ENCODE peak calls at places on chromosomes 12 and 14, in seven cellular contexts. One of them, this sample, is unnamed.

GRCh38 chr12:1540690-1541089 is 53.7 kb downstream of the FBXL14 start:
- DNase-seq in activated T-cell treated with anti-CD3 and anti-CD28 coated beads for 1 hour: no peak
- DNase-seq in left cardiac atrium: no peak
- DNase-seq in amygdala: no peak
- DNase-seq in RCC 7860: peak
- DNase-seq in stimulated activated CD4-positive, alpha-beta T cell treated with anti-CD3 and anti-CD28 coated beads, Interleukin-15, amount 100 ng/mL, for 1 hour: no peak
- DNase-seq in lower leg skin: no peak
- DNase-seq in this sample: peak

GRCh38 chr12:96876966-96877365 is 30.1 kb upstream of the NEDD1 start:
- DNase-seq in RCC 7860: no peak
- DNase-seq in stimulated activated CD4-positive, alpha-beta T cell treated with anti-CD3 and anti-CD28 coated beads, Interleukin-15, amount 100 ng/mL, for 1 hour: no peak
- DNase-seq in lower leg skin: no peak
- DNase-seq in activated T-cell treated with anti-CD3 and anti-CD28 coated beads for 1 hour: no peak
- DNase-seq in left cardiac atrium: no peak
- DNase-seq in amygdala: no peak
- DNase-seq in this sample: no peak

GRCh38 chr12:6020930-6021329 is 75.9 kb upstream of the ANO2 start:
- DNase-seq in stimulated activated CD4-positive, alpha-beta T cell treated with anti-CD3 and anti-CD28 coated beads, Interleukin-15, amount 100 ng/mL, for 1 hour: no peak
- DNase-seq in left cardiac atrium: no peak
- DNase-seq in lower leg skin: no peak
- DNase-seq in RCC 7860: no peak
- DNase-seq in amygdala: no peak
- DNase-seq in activated T-cell treated with anti-CD3 and anti-CD28 coated beads for 1 hour: no peak
- DNase-seq in this sample: no peak

GRCh38 chr12:22543246-22544037 is 900 bp downstream of the C2CD5 start:
- DNase-seq in stimulated activated CD4-positive, alpha-beta T cell treated with anti-CD3 and anti-CD28 coated beads, Interleukin-15, amount 100 ng/mL, for 1 hour: peak
- DNase-seq in lower leg skin: peak
- DNase-seq in RCC 7860: peak
- DNase-seq in activated T-cell treated with anti-CD3 and anti-CD28 coated beads for 1 hour: peak
- DNase-seq in left cardiac atrium: peak
- DNase-seq in amygdala: peak
- DNase-seq in this sample: peak

GRCh38 chr12:52631264-52631663 is 12.9 kb upstream of the KRT73 start:
- DNase-seq in stimulated activated CD4-positive, alpha-beta T cell treated with anti-CD3 and anti-CD28 coated beads, Interleukin-15, amount 100 ng/mL, for 1 hour: no peak
- DNase-seq in lower leg skin: peak
- DNase-seq in RCC 7860: no peak
- DNase-seq in activated T-cell treated with anti-CD3 and anti-CD28 coated beads for 1 hour: no peak
- DNase-seq in left cardiac atrium: no peak
- DNase-seq in amygdala: no peak
- DNase-seq in this sample: no peak

GRCh38 chr12:51814311-51815088 is 34.0 kb downstream of the FIGNL2 start:
- DNase-seq in RCC 7860: no peak
- DNase-seq in left cardiac atrium: peak
- DNase-seq in activated T-cell treated with anti-CD3 and anti-CD28 coated beads for 1 hour: peak
- DNase-seq in stimulated activated CD4-positive, alpha-beta T cell treated with anti-CD3 and anti-CD28 coated beads, Interleukin-15, amount 100 ng/mL, for 1 hour: peak
- DNase-seq in amygdala: peak
- DNase-seq in lower leg skin: peak
- DNase-seq in this sample: peak

GRCh38 chr12:793037-793436 is 40.7 kb downstream of the WNK1 start:
- DNase-seq in lower leg skin: no peak
- DNase-seq in amygdala: no peak
- DNase-seq in RCC 7860: no peak
- DNase-seq in stimulated activated CD4-positive, alpha-beta T cell treated with anti-CD3 and anti-CD28 coated beads, Interleukin-15, amount 100 ng/mL, for 1 hour: no peak
- DNase-seq in activated T-cell treated with anti-CD3 and anti-CD28 coated beads for 1 hour: no peak
- DNase-seq in left cardiac atrium: no peak
- DNase-seq in this sample: no peak

GRCh38 chr14:104132981-104133380 is 5.4 kb upstream of the KIF26A start:
- DNase-seq in stimulated activated CD4-positive, alpha-beta T cell treated with anti-CD3 and anti-CD28 coated beads, Interleukin-15, amount 100 ng/mL, for 1 hour: no peak
- DNase-seq in RCC 7860: no peak
- DNase-seq in lower leg skin: peak
- DNase-seq in activated T-cell treated with anti-CD3 and anti-CD28 coated beads for 1 hour: no peak
- DNase-seq in amygdala: no peak
- DNase-seq in left cardiac atrium: peak
- DNase-seq in this sample: no peak

GRCh38 chr12:59375633-59376032 is 220.2 kb upstream of the SLC16A7 start:
- DNase-seq in amygdala: no peak
- DNase-seq in RCC 7860: no peak
- DNase-seq in lower leg skin: no peak
- DNase-seq in left cardiac atrium: no peak
- DNase-seq in stimulated activated CD4-positive, alpha-beta T cell treated with anti-CD3 and anti-CD28 coated beads, Interleukin-15, amount 100 ng/mL, for 1 hour: no peak
- DNase-seq in activated T-cell treated with anti-CD3 and anti-CD28 coated beads for 1 hour: no peak
- DNase-seq in this sample: no peak

GRCh38 chr14:28308727-28309126 is 457.9 kb upstream of the FOXG1 start:
- DNase-seq in amygdala: no peak
- DNase-seq in stimulated activated CD4-positive, alpha-beta T cell treated with anti-CD3 and anti-CD28 coated beads, Interleukin-15, amount 100 ng/mL, for 1 hour: no peak
- DNase-seq in lower leg skin: no peak
- DNase-seq in activated T-cell treated with anti-CD3 and anti-CD28 coated beads for 1 hour: no peak
- DNase-seq in RCC 7860: no peak
- DNase-seq in left cardiac atrium: no peak
- DNase-seq in this sample: no peak

GRCh38 chr12:29389295-29389919 is 8.4 kb upstream of the ERGIC2 start:
- DNase-seq in left cardiac atrium: no peak
- DNase-seq in lower leg skin: peak
- DNase-seq in RCC 7860: no peak
- DNase-seq in amygdala: no peak
- DNase-seq in stimulated activated CD4-positive, alpha-beta T cell treated with anti-CD3 and anti-CD28 coated beads, Interleukin-15, amount 100 ng/mL, for 1 hour: no peak
- DNase-seq in activated T-cell treated with anti-CD3 and anti-CD28 coated beads for 1 hour: no peak
- DNase-seq in this sample: no peak

GRCh38 chr14:104700747-104701215 is 11.4 kb downstream of the INF2 start:
- DNase-seq in left cardiac atrium: no peak
- DNase-seq in stimulated activated CD4-positive, alpha-beta T cell treated with anti-CD3 and anti-CD28 coated beads, Interleukin-15, amount 100 ng/mL, for 1 hour: no peak
- DNase-seq in activated T-cell treated with anti-CD3 and anti-CD28 coated beads for 1 hour: no peak
- DNase-seq in RCC 7860: no peak
- DNase-seq in lower leg skin: no peak
- DNase-seq in amygdala: no peak
- DNase-seq in this sample: no peak

GRCh38 chr12:112140728-112141127 is 15.4 kb downstream of the TRAFD1 start:
- DNase-seq in lower leg skin: peak
- DNase-seq in amygdala: no peak
- DNase-seq in left cardiac atrium: no peak
- DNase-seq in RCC 7860: no peak
- DNase-seq in activated T-cell treated with anti-CD3 and anti-CD28 coated beads for 1 hour: no peak
- DNase-seq in stimulated activated CD4-positive, alpha-beta T cell treated with anti-CD3 and anti-CD28 coated beads, Interleukin-15, amount 100 ng/mL, for 1 hour: no peak
- DNase-seq in this sample: no peak

GRCh38 chr12:31868980-31869379 is 90.2 kb upstream of the RESF1 start:
- DNase-seq in amygdala: no peak
- DNase-seq in lower leg skin: no peak
- DNase-seq in activated T-cell treated with anti-CD3 and anti-CD28 coated beads for 1 hour: no peak
- DNase-seq in left cardiac atrium: peak
- DNase-seq in stimulated activated CD4-positive, alpha-beta T cell treated with anti-CD3 and anti-CD28 coated beads, Interleukin-15, amount 100 ng/mL, for 1 hour: no peak
- DNase-seq in RCC 7860: no peak
- DNase-seq in this sample: peak

GRCh38 chr12:101745481-101745880 is 6.2 kb upstream of the SYCP3 start:
- DNase-seq in stimulated activated CD4-positive, alpha-beta T cell treated with anti-CD3 and anti-CD28 coated beads, Interleukin-15, amount 100 ng/mL, for 1 hour: no peak
- DNase-seq in RCC 7860: no peak
- DNase-seq in amygdala: no peak
- DNase-seq in left cardiac atrium: no peak
- DNase-seq in lower leg skin: no peak
- DNase-seq in activated T-cell treated with anti-CD3 and anti-CD28 coated beads for 1 hour: no peak
- DNase-seq in this sample: no peak

GRCh38 chr12:56629459-56630179 is 507 bp downstream of the BAZ2A start:
- DNase-seq in left cardiac atrium: peak
- DNase-seq in RCC 7860: no peak
- DNase-seq in activated T-cell treated with anti-CD3 and anti-CD28 coated beads for 1 hour: peak
- DNase-seq in stimulated activated CD4-positive, alpha-beta T cell treated with anti-CD3 and anti-CD28 coated beads, Interleukin-15, amount 100 ng/mL, for 1 hour: peak
- DNase-seq in amygdala: peak
- DNase-seq in lower leg skin: peak
- DNase-seq in this sample: peak

GRCh38 chr14:61923348-61923747 is 161.1 kb downstream of the SNAPC1 start:
- DNase-seq in left cardiac atrium: no peak
- DNase-seq in lower leg skin: no peak
- DNase-seq in amygdala: no peak
- DNase-seq in activated T-cell treated with anti-CD3 and anti-CD28 coated beads for 1 hour: no peak
- DNase-seq in stimulated activated CD4-positive, alpha-beta T cell treated with anti-CD3 and anti-CD28 coated beads, Interleukin-15, amount 100 ng/mL, for 1 hour: no peak
- DNase-seq in RCC 7860: no peak
- DNase-seq in this sample: peak

GRCh38 chr12:47067778-47068431 is 11.5 kb upstream of the PCED1B start:
- DNase-seq in stimulated activated CD4-positive, alpha-beta T cell treated with anti-CD3 and anti-CD28 coated beads, Interleukin-15, amount 100 ng/mL, for 1 hour: no peak
- DNase-seq in lower leg skin: no peak
- DNase-seq in amygdala: no peak
- DNase-seq in RCC 7860: no peak
- DNase-seq in activated T-cell treated with anti-CD3 and anti-CD28 coated beads for 1 hour: no peak
- DNase-seq in left cardiac atrium: no peak
- DNase-seq in this sample: no peak

GRCh38 chr12:96237465-96238077 is 43.4 kb downstream of the ELK3 start:
- DNase-seq in activated T-cell treated with anti-CD3 and anti-CD28 coated beads for 1 hour: peak
- DNase-seq in lower leg skin: peak
- DNase-seq in stimulated activated CD4-positive, alpha-beta T cell treated with anti-CD3 and anti-CD28 coated beads, Interleukin-15, amount 100 ng/mL, for 1 hour: peak
- DNase-seq in RCC 7860: peak
- DNase-seq in amygdala: no peak
- DNase-seq in left cardiac atrium: peak
- DNase-seq in this sample: peak

GRCh38 chr12:113257564-113257963 is 36.3 kb downstream of the TPCN1 start:
- DNase-seq in left cardiac atrium: no peak
- DNase-seq in RCC 7860: no peak
- DNase-seq in amygdala: no peak
- DNase-seq in stimulated activated CD4-positive, alpha-beta T cell treated with anti-CD3 and anti-CD28 coated beads, Interleukin-15, amount 100 ng/mL, for 1 hour: no peak
- DNase-seq in activated T-cell treated with anti-CD3 and anti-CD28 coated beads for 1 hour: no peak
- DNase-seq in lower leg skin: no peak
- DNase-seq in this sample: no peak

GRCh38 chr12:46652692-46653091 is 173.1 kb downstream of the SLC38A4 start:
- DNase-seq in amygdala: no peak
- DNase-seq in stimulated activated CD4-positive, alpha-beta T cell treated with anti-CD3 and anti-CD28 coated beads, Interleukin-15, amount 100 ng/mL, for 1 hour: no peak
- DNase-seq in left cardiac atrium: no peak
- DNase-seq in lower leg skin: no peak
- DNase-seq in activated T-cell treated with anti-CD3 and anti-CD28 coated beads for 1 hour: no peak
- DNase-seq in RCC 7860: no peak
- DNase-seq in this sample: no peak

GRCh38 chr14:106044515-106044914 is 518.1 kb downstream of the TMEM121 start:
- DNase-seq in lower leg skin: no peak
- DNase-seq in activated T-cell treated with anti-CD3 and anti-CD28 coated beads for 1 hour: no peak
- DNase-seq in amygdala: no peak
- DNase-seq in RCC 7860: no peak
- DNase-seq in stimulated activated CD4-positive, alpha-beta T cell treated with anti-CD3 and anti-CD28 coated beads, Interleukin-15, amount 100 ng/mL, for 1 hour: no peak
- DNase-seq in left cardiac atrium: no peak
- DNase-seq in this sample: no peak

GRCh38 chr14:65303185-65303901 is 109.2 kb upstream of the FUT8 start:
- DNase-seq in left cardiac atrium: no peak
- DNase-seq in lower leg skin: no peak
- DNase-seq in activated T-cell treated with anti-CD3 and anti-CD28 coated beads for 1 hour: no peak
- DNase-seq in stimulated activated CD4-positive, alpha-beta T cell treated with anti-CD3 and anti-CD28 coated beads, Interleukin-15, amount 100 ng/mL, for 1 hour: no peak
- DNase-seq in amygdala: no peak
- DNase-seq in RCC 7860: no peak
- DNase-seq in this sample: peak

GRCh38 chr12:30652034-30652696 is 43.5 kb downstream of the IPO8 start:
- DNase-seq in left cardiac atrium: no peak
- DNase-seq in RCC 7860: no peak
- DNase-seq in amygdala: no peak
- DNase-seq in activated T-cell treated with anti-CD3 and anti-CD28 coated beads for 1 hour: no peak
- DNase-seq in lower leg skin: no peak
- DNase-seq in stimulated activated CD4-positive, alpha-beta T cell treated with anti-CD3 and anti-CD28 coated beads, Interleukin-15, amount 100 ng/mL, for 1 hour: no peak
- DNase-seq in this sample: no peak

GRCh38 chr14:55772521-55772920 is 192.5 kb downstream of the KTN1 start:
- DNase-seq in amygdala: no peak
- DNase-seq in RCC 7860: no peak
- DNase-seq in lower leg skin: no peak
- DNase-seq in left cardiac atrium: no peak
- DNase-seq in activated T-cell treated with anti-CD3 and anti-CD28 coated beads for 1 hour: no peak
- DNase-seq in stimulated activated CD4-positive, alpha-beta T cell treated with anti-CD3 and anti-CD28 coated beads, Interleukin-15, amount 100 ng/mL, for 1 hour: no peak
- DNase-seq in this sample: no peak

GRCh38 chr12:116498471-116498870 is 60.7 kb upstream of the MAP1LC3B2 start:
- DNase-seq in stimulated activated CD4-positive, alpha-beta T cell treated with anti-CD3 and anti-CD28 coated beads, Interleukin-15, amount 100 ng/mL, for 1 hour: no peak
- DNase-seq in RCC 7860: no peak
- DNase-seq in activated T-cell treated with anti-CD3 and anti-CD28 coated beads for 1 hour: no peak
- DNase-seq in amygdala: no peak
- DNase-seq in left cardiac atrium: no peak
- DNase-seq in lower leg skin: no peak
- DNase-seq in this sample: no peak

GRCh38 chr12:13154027-13154538 is 42.4 kb upstream of the EMP1 start:
- DNase-seq in amygdala: no peak
- DNase-seq in RCC 7860: no peak
- DNase-seq in left cardiac atrium: no peak
- DNase-seq in stimulated activated CD4-positive, alpha-beta T cell treated with anti-CD3 and anti-CD28 coated beads, Interleukin-15, amount 100 ng/mL, for 1 hour: no peak
- DNase-seq in activated T-cell treated with anti-CD3 and anti-CD28 coated beads for 1 hour: no peak
- DNase-seq in lower leg skin: no peak
- DNase-seq in this sample: no peak

GRCh38 chr14:53999061-53999488 is 42.5 kb upstream of the BMP4 start:
- DNase-seq in amygdala: no peak
- DNase-seq in RCC 7860: no peak
- DNase-seq in left cardiac atrium: no peak
- DNase-seq in activated T-cell treated with anti-CD3 and anti-CD28 coated beads for 1 hour: no peak
- DNase-seq in stimulated activated CD4-positive, alpha-beta T cell treated with anti-CD3 and anti-CD28 coated beads, Interleukin-15, amount 100 ng/mL, for 1 hour: no peak
- DNase-seq in lower leg skin: no peak
- DNase-seq in this sample: peak

GRCh38 chr12:110689002-110689600 is at the start of gene HVCN1:
- DNase-seq in activated T-cell treated with anti-CD3 and anti-CD28 coated beads for 1 hour: peak
- DNase-seq in left cardiac atrium: peak
- DNase-seq in lower leg skin: peak
- DNase-seq in RCC 7860: no peak
- DNase-seq in amygdala: peak
- DNase-seq in stimulated activated CD4-positive, alpha-beta T cell treated with anti-CD3 and anti-CD28 coated beads, Interleukin-15, amount 100 ng/mL, for 1 hour: no peak
- DNase-seq in this sample: no peak

GRCh38 chr14:89342049-89342448 is 75.0 kb downstream of the FOXN3 start:
- DNase-seq in RCC 7860: no peak
- DNase-seq in amygdala: no peak
- DNase-seq in lower leg skin: no peak
- DNase-seq in activated T-cell treated with anti-CD3 and anti-CD28 coated beads for 1 hour: no peak
- DNase-seq in stimulated activated CD4-positive, alpha-beta T cell treated with anti-CD3 and anti-CD28 coated beads, Interleukin-15, amount 100 ng/mL, for 1 hour: no peak
- DNase-seq in left cardiac atrium: no peak
- DNase-seq in this sample: no peak

GRCh38 chr12:123900898-123901376 is 71.7 kb downstream of the CCDC92 start:
- DNase-seq in RCC 7860: no peak
- DNase-seq in lower leg skin: no peak
- DNase-seq in left cardiac atrium: no peak
- DNase-seq in activated T-cell treated with anti-CD3 and anti-CD28 coated beads for 1 hour: no peak
- DNase-seq in stimulated activated CD4-positive, alpha-beta T cell treated with anti-CD3 and anti-CD28 coated beads, Interleukin-15, amount 100 ng/mL, for 1 hour: no peak
- DNase-seq in amygdala: no peak
- DNase-seq in this sample: no peak

GRCh38 chr14:100285021-100285912 is 21.0 kb downstream of the SLC25A29 start:
- DNase-seq in lower leg skin: peak
- DNase-seq in left cardiac atrium: peak
- DNase-seq in RCC 7860: peak
- DNase-seq in amygdala: no peak
- DNase-seq in activated T-cell treated with anti-CD3 and anti-CD28 coated beads for 1 hour: peak
- DNase-seq in stimulated activated CD4-positive, alpha-beta T cell treated with anti-CD3 and anti-CD28 coated beads, Interleukin-15, amount 100 ng/mL, for 1 hour: peak
- DNase-seq in this sample: peak

GRCh38 chr14:73740921-73741326 is 26.7 kb upstream of the PNMA1 start:
- DNase-seq in amygdala: peak
- DNase-seq in activated T-cell treated with anti-CD3 and anti-CD28 coated beads for 1 hour: no peak
- DNase-seq in lower leg skin: peak
- DNase-seq in left cardiac atrium: peak
- DNase-seq in stimulated activated CD4-positive, alpha-beta T cell treated with anti-CD3 and anti-CD28 coated beads, Interleukin-15, amount 100 ng/mL, for 1 hour: no peak
- DNase-seq in RCC 7860: no peak
- DNase-seq in this sample: no peak

GRCh38 chr12:19643635-19644034 is 204.3 kb downstream of the AEBP2 start:
- DNase-seq in RCC 7860: no peak
- DNase-seq in activated T-cell treated with anti-CD3 and anti-CD28 coated beads for 1 hour: no peak
- DNase-seq in lower leg skin: no peak
- DNase-seq in amygdala: no peak
- DNase-seq in stimulated activated CD4-positive, alpha-beta T cell treated with anti-CD3 and anti-CD28 coated beads, Interleukin-15, amount 100 ng/mL, for 1 hour: no peak
- DNase-seq in left cardiac atrium: no peak
- DNase-seq in this sample: no peak

GRCh38 chr14:78127233-78127632 is 42.9 kb upstream of the NRXN3 start:
- DNase-seq in amygdala: no peak
- DNase-seq in stimulated activated CD4-positive, alpha-beta T cell treated with anti-CD3 and anti-CD28 coated beads, Interleukin-15, amount 100 ng/mL, for 1 hour: no peak
- DNase-seq in activated T-cell treated with anti-CD3 and anti-CD28 coated beads for 1 hour: no peak
- DNase-seq in left cardiac atrium: no peak
- DNase-seq in RCC 7860: no peak
- DNase-seq in lower leg skin: no peak
- DNase-seq in this sample: no peak

GRCh38 chr12:96020314-96021003 is 14.9 kb downstream of the LTA4H start:
- DNase-seq in activated T-cell treated with anti-CD3 and anti-CD28 coated beads for 1 hour: no peak
- DNase-seq in RCC 7860: no peak
- DNase-seq in left cardiac atrium: no peak
- DNase-seq in lower leg skin: no peak
- DNase-seq in stimulated activated CD4-positive, alpha-beta T cell treated with anti-CD3 and anti-CD28 coated beads, Interleukin-15, amount 100 ng/mL, for 1 hour: no peak
- DNase-seq in amygdala: no peak
- DNase-seq in this sample: no peak

GRCh38 chr12:76921891-76922664 is 43.3 kb upstream of the CSRP2 start:
- DNase-seq in RCC 7860: no peak
- DNase-seq in stimulated activated CD4-positive, alpha-beta T cell treated with anti-CD3 and anti-CD28 coated beads, Interleukin-15, amount 100 ng/mL, for 1 hour: no peak
- DNase-seq in lower leg skin: no peak
- DNase-seq in amygdala: no peak
- DNase-seq in left cardiac atrium: no peak
- DNase-seq in activated T-cell treated with anti-CD3 and anti-CD28 coated beads for 1 hour: no peak
- DNase-seq in this sample: no peak

This sample was measured in SW480.